ENCODE peak calls at places on chromosomes 1 and 21, in nine cellular contexts. One of them, this sample, is unnamed. For H3K27me3, the result is how much of the 10 kb centered on the place peaks cover.

GRCh38 chr21:27476696-27477095 is 509.8 kb upstream of the ADAMTS5 start:
- DNase-seq in dorsolateral prefrontal cortex: no peak
- DNase-seq in esophagus squamous epithelium: no peak
- DNase-seq in HL-60: no peak
- DNase-seq in bronchial epithelial cell: no peak
- DNase-seq in H9: no peak
- DNase-seq in upper lobe of left lung: no peak
- DNase-seq in GM23248: peak
- DNase-seq in right cardiac atrium: no peak
- DNase-seq in this sample: no peak

GRCh38 chr1:14567056-14567455 is 31.4 kb upstream of the KAZN start:
- DNase-seq in dorsolateral prefrontal cortex: no peak
- DNase-seq in esophagus squamous epithelium: no peak
- DNase-seq in HL-60: no peak
- DNase-seq in bronchial epithelial cell: peak
- DNase-seq in H9: no peak
- DNase-seq in upper lobe of left lung: no peak
- DNase-seq in GM23248: no peak
- DNase-seq in right cardiac atrium: no peak
- DNase-seq in this sample: no peak

GRCh38 chr1:70874063-70874462 is 173.6 kb downstream of the PTGER3 start:
- DNase-seq in dorsolateral prefrontal cortex: no peak
- DNase-seq in esophagus squamous epithelium: no peak
- DNase-seq in HL-60: no peak
- DNase-seq in bronchial epithelial cell: peak
- DNase-seq in H9: no peak
- DNase-seq in upper lobe of left lung: no peak
- DNase-seq in GM23248: no peak
- DNase-seq in right cardiac atrium: peak
- DNase-seq in this sample: no peak

GRCh38 chr1:216190438-216190837 is 232.8 kb downstream of the USH2A start:
- DNase-seq in dorsolateral prefrontal cortex: no peak
- DNase-seq in esophagus squamous epithelium: no peak
- DNase-seq in HL-60: no peak
- DNase-seq in bronchial epithelial cell: no peak
- DNase-seq in H9: no peak
- DNase-seq in upper lobe of left lung: no peak
- DNase-seq in GM23248: no peak
- DNase-seq in right cardiac atrium: no peak
- DNase-seq in this sample: no peak

GRCh38 chr1:212353181-212353580 is 61.5 kb downstream of the PACC1 start:
- DNase-seq in dorsolateral prefrontal cortex: no peak
- DNase-seq in esophagus squamous epithelium: no peak
- DNase-seq in HL-60: no peak
- DNase-seq in bronchial epithelial cell: no peak
- DNase-seq in H9: no peak
- DNase-seq in upper lobe of left lung: no peak
- DNase-seq in GM23248: peak
- DNase-seq in right cardiac atrium: no peak
- DNase-seq in this sample: no peak

GRCh38 chr1:7478797-7479499 is 292.1 kb upstream of the VAMP3 start:
- DNase-seq in dorsolateral prefrontal cortex: no peak
- DNase-seq in esophagus squamous epithelium: no peak
- DNase-seq in HL-60: no peak
- DNase-seq in bronchial epithelial cell: peak
- DNase-seq in H9: no peak
- DNase-seq in upper lobe of left lung: peak
- DNase-seq in GM23248: peak
- DNase-seq in right cardiac atrium: peak
- DNase-seq in this sample: no peak

GRCh38 chr1:173868266-173869107 is at the start of gene ZBTB37:
- DNase-seq in dorsolateral prefrontal cortex: peak
- DNase-seq in esophagus squamous epithelium: peak
- DNase-seq in HL-60: no peak
- DNase-seq in bronchial epithelial cell: peak
- DNase-seq in H9: peak
- DNase-seq in upper lobe of left lung: peak
- DNase-seq in GM23248: peak
- DNase-seq in right cardiac atrium: peak
- DNase-seq in this sample: peak

GRCh38 chr1:79105499-79105898 is 99.0 kb upstream of the ADGRL4 start:
- DNase-seq in dorsolateral prefrontal cortex: no peak
- DNase-seq in esophagus squamous epithelium: no peak
- DNase-seq in HL-60: no peak
- DNase-seq in bronchial epithelial cell: peak
- DNase-seq in H9: no peak
- DNase-seq in upper lobe of left lung: no peak
- DNase-seq in GM23248: peak
- DNase-seq in right cardiac atrium: no peak
- DNase-seq in this sample: no peak

GRCh38 chr1:181015258-181015630 is 7.4 kb downstream of the STX6 start:
- DNase-seq in dorsolateral prefrontal cortex: no peak
- DNase-seq in esophagus squamous epithelium: no peak
- DNase-seq in HL-60: peak
- DNase-seq in bronchial epithelial cell: peak
- DNase-seq in H9: no peak
- DNase-seq in upper lobe of left lung: no peak
- DNase-seq in GM23248: peak
- DNase-seq in right cardiac atrium: no peak
- DNase-seq in this sample: no peak

GRCh38 chr1:147142886-147143285 is 29.4 kb downstream of the PRKAB2 start:
- DNase-seq in dorsolateral prefrontal cortex: no peak
- DNase-seq in esophagus squamous epithelium: no peak
- DNase-seq in HL-60: no peak
- DNase-seq in bronchial epithelial cell: no peak
- DNase-seq in H9: no peak
- DNase-seq in upper lobe of left lung: no peak
- DNase-seq in GM23248: no peak
- DNase-seq in right cardiac atrium: no peak
- DNase-seq in this sample: no peak

GRCh38 chr1:8889925-8890785 is 11.7 kb upstream of the ENO1 start:
- DNase-seq in dorsolateral prefrontal cortex: peak
- DNase-seq in esophagus squamous epithelium: no peak
- DNase-seq in HL-60: no peak
- DNase-seq in bronchial epithelial cell: peak
- DNase-seq in H9: no peak
- DNase-seq in upper lobe of left lung: peak
- DNase-seq in GM23248: peak
- DNase-seq in right cardiac atrium: peak
- DNase-seq in this sample: peak

GRCh38 chr1:5856246-5856815 is 135.9 kb downstream of the NPHP4 start:
- DNase-seq in dorsolateral prefrontal cortex: no peak
- DNase-seq in esophagus squamous epithelium: no peak
- DNase-seq in HL-60: no peak
- DNase-seq in bronchial epithelial cell: peak
- DNase-seq in H9: peak
- DNase-seq in upper lobe of left lung: no peak
- DNase-seq in GM23248: no peak
- DNase-seq in right cardiac atrium: no peak
- DNase-seq in this sample: no peak

GRCh38 chr1:209667103-209667502 is 8.1 kb upstream of the G0S2 start:
- DNase-seq in dorsolateral prefrontal cortex: no peak
- DNase-seq in esophagus squamous epithelium: no peak
- DNase-seq in HL-60: no peak
- DNase-seq in bronchial epithelial cell: no peak
- DNase-seq in H9: no peak
- DNase-seq in upper lobe of left lung: no peak
- DNase-seq in GM23248: no peak
- DNase-seq in right cardiac atrium: no peak
- DNase-seq in this sample: no peak

GRCh38 chr1:202131956-202132821 is 9.5 kb downstream of the GPR37L1 start:
- DNase-seq in dorsolateral prefrontal cortex: peak
- DNase-seq in esophagus squamous epithelium: no peak
- DNase-seq in HL-60: no peak
- DNase-seq in bronchial epithelial cell: peak
- DNase-seq in H9: no peak
- DNase-seq in upper lobe of left lung: peak
- DNase-seq in GM23248: no peak
- DNase-seq in right cardiac atrium: peak
- DNase-seq in this sample: no peak

GRCh38 chr1:50417946-50418599 is 5.2 kb downstream of the DMRTA2 start:
- DNase-seq in dorsolateral prefrontal cortex: no peak
- DNase-seq in esophagus squamous epithelium: no peak
- DNase-seq in HL-60: no peak
- DNase-seq in bronchial epithelial cell: no peak
- DNase-seq in H9: peak
- DNase-seq in upper lobe of left lung: no peak
- DNase-seq in GM23248: no peak
- DNase-seq in right cardiac atrium: no peak
- DNase-seq in this sample: no peak
- H3K27me3 ChIP-seq in dorsolateral prefrontal cortex: half or more
- H3K27me3 ChIP-seq in esophagus squamous epithelium: half or more
- H3K27me3 ChIP-seq in HL-60: half or more
- H3K27me3 ChIP-seq in bronchial epithelial cell: under half
- H3K27me3 ChIP-seq in H9: half or more
- H3K27me3 ChIP-seq in upper lobe of left lung: half or more
- H3K27me3 ChIP-seq in GM23248: half or more
- H3K27me3 ChIP-seq in right cardiac atrium: under half
- H3K27me3 ChIP-seq in this sample: half or more

GRCh38 chr1:207923561-207923960 is 12.6 kb upstream of the CD34 start:
- DNase-seq in dorsolateral prefrontal cortex: no peak
- DNase-seq in esophagus squamous epithelium: no peak
- DNase-seq in HL-60: no peak
- DNase-seq in bronchial epithelial cell: no peak
- DNase-seq in H9: no peak
- DNase-seq in upper lobe of left lung: no peak
- DNase-seq in GM23248: no peak
- DNase-seq in right cardiac atrium: peak
- DNase-seq in this sample: no peak
- H3K27me3 ChIP-seq in dorsolateral prefrontal cortex: under half
- H3K27me3 ChIP-seq in esophagus squamous epithelium: under half
- H3K27me3 ChIP-seq in HL-60: under half
- H3K27me3 ChIP-seq in bronchial epithelial cell: under half
- H3K27me3 ChIP-seq in H9: under half
- H3K27me3 ChIP-seq in upper lobe of left lung: under half
- H3K27me3 ChIP-seq in GM23248: under half
- H3K27me3 ChIP-seq in right cardiac atrium: under half
- H3K27me3 ChIP-seq in this sample: under half

GRCh38 chr1:18955116-18955441 is 1.4 kb downstream of the IFFO2 start:
- DNase-seq in dorsolateral prefrontal cortex: no peak
- DNase-seq in esophagus squamous epithelium: no peak
- DNase-seq in HL-60: no peak
- DNase-seq in bronchial epithelial cell: no peak
- DNase-seq in H9: no peak
- DNase-seq in upper lobe of left lung: no peak
- DNase-seq in GM23248: no peak
- DNase-seq in right cardiac atrium: no peak
- DNase-seq in this sample: no peak

GRCh38 chr1:18954270-18955071 is 2.0 kb downstream of the IFFO2 start:
- DNase-seq in dorsolateral prefrontal cortex: no peak
- DNase-seq in esophagus squamous epithelium: no peak
- DNase-seq in HL-60: no peak
- DNase-seq in bronchial epithelial cell: no peak
- DNase-seq in H9: no peak
- DNase-seq in upper lobe of left lung: no peak
- DNase-seq in GM23248: peak
- DNase-seq in right cardiac atrium: no peak
- DNase-seq in this sample: no peak

GRCh38 chr1:18957136-18957521 is 653 bp upstream of the IFFO2 start:
- DNase-seq in dorsolateral prefrontal cortex: no peak
- DNase-seq in esophagus squamous epithelium: no peak
- DNase-seq in HL-60: no peak
- DNase-seq in bronchial epithelial cell: no peak
- DNase-seq in H9: peak
- DNase-seq in upper lobe of left lung: no peak
- DNase-seq in GM23248: peak
- DNase-seq in right cardiac atrium: no peak
- DNase-seq in this sample: peak

GRCh38 chr1:18956189-18957135 is at the start of gene IFFO2:
- DNase-seq in dorsolateral prefrontal cortex: peak
- DNase-seq in esophagus squamous epithelium: peak
- DNase-seq in HL-60: peak
- DNase-seq in bronchial epithelial cell: peak
- DNase-seq in H9: peak
- DNase-seq in upper lobe of left lung: peak
- DNase-seq in GM23248: peak
- DNase-seq in right cardiac atrium: peak
- DNase-seq in this sample: peak

GRCh38 chr1:18955442-18956188 is 861 bp downstream of the IFFO2 start:
- DNase-seq in dorsolateral prefrontal cortex: peak
- DNase-seq in esophagus squamous epithelium: no peak
- DNase-seq in HL-60: no peak
- DNase-seq in bronchial epithelial cell: no peak
- DNase-seq in H9: peak
- DNase-seq in upper lobe of left lung: peak
- DNase-seq in GM23248: peak
- DNase-seq in right cardiac atrium: peak
- DNase-seq in this sample: peak
- H3K27me3 ChIP-seq in dorsolateral prefrontal cortex: under half
- H3K27me3 ChIP-seq in esophagus squamous epithelium: under half
- H3K27me3 ChIP-seq in HL-60: under half
- H3K27me3 ChIP-seq in bronchial epithelial cell: under half
- H3K27me3 ChIP-seq in H9: under half
- H3K27me3 ChIP-seq in upper lobe of left lung: under half
- H3K27me3 ChIP-seq in GM23248: under half
- H3K27me3 ChIP-seq in right cardiac atrium: under half
- H3K27me3 ChIP-seq in this sample: under half

DNA sequence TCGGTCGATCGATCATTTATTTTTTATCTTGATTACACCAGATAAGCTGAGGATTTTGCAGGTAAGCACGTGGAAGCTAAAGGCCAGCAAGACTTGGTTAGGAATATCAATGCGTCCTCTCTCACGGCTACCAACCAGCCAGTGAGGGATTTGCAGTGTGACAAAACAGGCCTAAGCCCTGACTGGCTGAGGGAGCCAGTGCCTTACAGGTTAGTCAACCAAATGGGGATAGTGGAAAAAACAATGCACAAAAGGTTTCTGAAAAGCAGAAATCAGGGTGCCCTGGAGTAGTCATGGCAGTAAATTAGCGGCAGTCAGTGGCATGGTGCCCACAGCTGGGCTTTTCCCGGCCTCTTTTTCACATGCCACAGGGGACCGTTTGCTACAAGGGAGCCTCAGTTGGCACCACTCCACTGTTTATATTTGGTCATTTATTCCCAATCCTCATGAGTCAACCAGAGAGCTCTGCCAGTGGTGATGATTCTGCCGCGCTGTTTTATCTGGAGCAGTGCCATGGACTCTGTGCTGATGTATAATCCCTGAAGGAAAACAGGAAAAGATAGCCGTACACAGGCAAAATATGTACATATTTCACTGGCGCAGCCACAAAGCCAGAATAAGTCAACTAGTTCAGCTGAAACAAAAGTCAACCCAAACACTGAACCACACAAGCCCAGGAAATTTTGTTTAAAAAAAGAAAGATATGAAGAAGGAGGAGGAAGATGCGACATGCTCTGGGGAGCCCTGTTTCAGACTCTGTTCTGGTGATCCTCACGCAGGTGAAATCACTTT is 167.7 kb downstream of the RHOU start:
- DNase-seq in dorsolateral prefrontal cortex: peak
- DNase-seq in esophagus squamous epithelium: peak
- DNase-seq in HL-60: no peak
- DNase-seq in bronchial epithelial cell: peak
- DNase-seq in H9: no peak
- DNase-seq in upper lobe of left lung: peak
- DNase-seq in GM23248: peak
- DNase-seq in right cardiac atrium: peak
- DNase-seq in this sample: peak
- H3K27me3 ChIP-seq in dorsolateral prefrontal cortex: under half
- H3K27me3 ChIP-seq in esophagus squamous epithelium: under half
- H3K27me3 ChIP-seq in HL-60: under half
- H3K27me3 ChIP-seq in bronchial epithelial cell: under half
- H3K27me3 ChIP-seq in H9: under half
- H3K27me3 ChIP-seq in upper lobe of left lung: under half
- H3K27me3 ChIP-seq in GM23248: under half
- H3K27me3 ChIP-seq in right cardiac atrium: under half
- H3K27me3 ChIP-seq in this sample: under half

GRCh38 chr1:39732730-39733129 is 6.0 kb upstream of the PPIE start:
- DNase-seq in dorsolateral prefrontal cortex: no peak
- DNase-seq in esophagus squamous epithelium: no peak
- DNase-seq in HL-60: no peak
- DNase-seq in bronchial epithelial cell: peak
- DNase-seq in H9: no peak
- DNase-seq in upper lobe of left lung: no peak
- DNase-seq in GM23248: peak
- DNase-seq in right cardiac atrium: no peak
- DNase-seq in this sample: no peak
- H3K27me3 ChIP-seq in dorsolateral prefrontal cortex: under half
- H3K27me3 ChIP-seq in esophagus squamous epithelium: half or more
- H3K27me3 ChIP-seq in HL-60: under half
- H3K27me3 ChIP-seq in bronchial epithelial cell: under half
- H3K27me3 ChIP-seq in H9: under half
- H3K27me3 ChIP-seq in upper lobe of left lung: under half
- H3K27me3 ChIP-seq in GM23248: under half
- H3K27me3 ChIP-seq in right cardiac atrium: under half
- H3K27me3 ChIP-seq in this sample: under half